ENCODE peak calls at places on chromosomes 12 and 14, in eight cellular contexts. One of them, this sample, is unnamed. For H3K36me3, the result is how much of the 10 kb centered on the place peaks cover.

GRCh38 chr12:81077329-81077685 is 572 bp upstream of the ACSS3 start:
- DNase-seq in Peyer's patch: no peak
- DNase-seq in heart left ventricle: peak
- DNase-seq in OCI-LY7: no peak
- DNase-seq in GM23338: peak
- DNase-seq in uterus: peak
- DNase-seq in astrocyte: peak
- DNase-seq in cardiac muscle cell: peak
- DNase-seq in this sample: peak

GRCh38 chr12:92362785-92363184 is 217.1 kb upstream of the BTG1 start:
- DNase-seq in Peyer's patch: peak
- DNase-seq in cardiac muscle cell: no peak
- DNase-seq in astrocyte: no peak
- DNase-seq in OCI-LY7: peak
- DNase-seq in GM23338: no peak
- DNase-seq in heart left ventricle: no peak
- DNase-seq in uterus: no peak
- DNase-seq in this sample: no peak

GRCh38 chr12:125216720-125217119 is 151.5 kb downstream of the AACS start:
- DNase-seq in GM23338: no peak
- DNase-seq in Peyer's patch: no peak
- DNase-seq in OCI-LY7: no peak
- DNase-seq in uterus: no peak
- DNase-seq in heart left ventricle: no peak
- DNase-seq in astrocyte: no peak
- DNase-seq in cardiac muscle cell: no peak
- DNase-seq in this sample: no peak

GRCh38 chr14:42378880-42379279 is 772.2 kb downstream of the LRFN5 start:
- DNase-seq in Peyer's patch: no peak
- DNase-seq in heart left ventricle: no peak
- DNase-seq in OCI-LY7: no peak
- DNase-seq in cardiac muscle cell: no peak
- DNase-seq in astrocyte: no peak
- DNase-seq in uterus: no peak
- DNase-seq in GM23338: no peak
- DNase-seq in this sample: no peak

GRCh38 chr12:16670456-16671050 is 64.6 kb upstream of the LMO3 start:
- DNase-seq in cardiac muscle cell: no peak
- DNase-seq in GM23338: no peak
- DNase-seq in astrocyte: peak
- DNase-seq in heart left ventricle: no peak
- DNase-seq in OCI-LY7: no peak
- DNase-seq in Peyer's patch: no peak
- DNase-seq in uterus: no peak
- DNase-seq in this sample: no peak

GRCh38 chr12:130863298-130863697 is 8.6 kb upstream of the RAN start:
- DNase-seq in cardiac muscle cell: no peak
- DNase-seq in Peyer's patch: no peak
- DNase-seq in uterus: no peak
- DNase-seq in heart left ventricle: no peak
- DNase-seq in OCI-LY7: no peak
- DNase-seq in astrocyte: no peak
- DNase-seq in GM23338: peak
- DNase-seq in this sample: no peak

GRCh38 chr14:105380656-105381210 is 17.6 kb upstream of the TEX22 start:
- DNase-seq in GM23338: no peak
- DNase-seq in cardiac muscle cell: no peak
- DNase-seq in OCI-LY7: no peak
- DNase-seq in astrocyte: no peak
- DNase-seq in heart left ventricle: no peak
- DNase-seq in Peyer's patch: no peak
- DNase-seq in uterus: no peak
- DNase-seq in this sample: no peak

GRCh38 chr14:90687680-90688079 is 128.6 kb downstream of the TTC7B start:
- DNase-seq in Peyer's patch: no peak
- DNase-seq in OCI-LY7: no peak
- DNase-seq in GM23338: no peak
- DNase-seq in cardiac muscle cell: no peak
- DNase-seq in astrocyte: no peak
- DNase-seq in uterus: no peak
- DNase-seq in heart left ventricle: no peak
- DNase-seq in this sample: no peak

GRCh38 chr12:48969160-48969771 is 2.3 kb downstream of the WNT10B start:
- DNase-seq in astrocyte: no peak
- DNase-seq in GM23338: peak
- DNase-seq in OCI-LY7: no peak
- DNase-seq in cardiac muscle cell: no peak
- DNase-seq in Peyer's patch: no peak
- DNase-seq in uterus: no peak
- DNase-seq in heart left ventricle: no peak
- DNase-seq in this sample: no peak

GRCh38 chr12:51631591-51631990 is 40.6 kb downstream of the SCN8A start:
- DNase-seq in OCI-LY7: no peak
- DNase-seq in GM23338: no peak
- DNase-seq in astrocyte: peak
- DNase-seq in Peyer's patch: no peak
- DNase-seq in uterus: no peak
- DNase-seq in heart left ventricle: no peak
- DNase-seq in cardiac muscle cell: no peak
- DNase-seq in this sample: no peak

GRCh38 chr12:63927511-63927910 is 83.0 kb downstream of the SRGAP1 start:
- DNase-seq in cardiac muscle cell: no peak
- DNase-seq in astrocyte: no peak
- DNase-seq in GM23338: no peak
- DNase-seq in Peyer's patch: no peak
- DNase-seq in uterus: no peak
- DNase-seq in heart left ventricle: no peak
- DNase-seq in OCI-LY7: no peak
- DNase-seq in this sample: no peak

GRCh38 chr12:128986957-128987356 is 133.7 kb downstream of the GLT1D1 start:
- DNase-seq in OCI-LY7: no peak
- DNase-seq in cardiac muscle cell: no peak
- DNase-seq in uterus: no peak
- DNase-seq in Peyer's patch: no peak
- DNase-seq in astrocyte: no peak
- DNase-seq in heart left ventricle: no peak
- DNase-seq in GM23338: no peak
- DNase-seq in this sample: no peak
- H3K36me3 ChIP-seq in OCI-LY7: under half
- H3K36me3 ChIP-seq in cardiac muscle cell: under half
- H3K36me3 ChIP-seq in uterus: under half
- H3K36me3 ChIP-seq in Peyer's patch: under half
- H3K36me3 ChIP-seq in astrocyte: under half
- H3K36me3 ChIP-seq in heart left ventricle: under half
- H3K36me3 ChIP-seq in GM23338: under half
- H3K36me3 ChIP-seq in this sample: under half

DNA sequence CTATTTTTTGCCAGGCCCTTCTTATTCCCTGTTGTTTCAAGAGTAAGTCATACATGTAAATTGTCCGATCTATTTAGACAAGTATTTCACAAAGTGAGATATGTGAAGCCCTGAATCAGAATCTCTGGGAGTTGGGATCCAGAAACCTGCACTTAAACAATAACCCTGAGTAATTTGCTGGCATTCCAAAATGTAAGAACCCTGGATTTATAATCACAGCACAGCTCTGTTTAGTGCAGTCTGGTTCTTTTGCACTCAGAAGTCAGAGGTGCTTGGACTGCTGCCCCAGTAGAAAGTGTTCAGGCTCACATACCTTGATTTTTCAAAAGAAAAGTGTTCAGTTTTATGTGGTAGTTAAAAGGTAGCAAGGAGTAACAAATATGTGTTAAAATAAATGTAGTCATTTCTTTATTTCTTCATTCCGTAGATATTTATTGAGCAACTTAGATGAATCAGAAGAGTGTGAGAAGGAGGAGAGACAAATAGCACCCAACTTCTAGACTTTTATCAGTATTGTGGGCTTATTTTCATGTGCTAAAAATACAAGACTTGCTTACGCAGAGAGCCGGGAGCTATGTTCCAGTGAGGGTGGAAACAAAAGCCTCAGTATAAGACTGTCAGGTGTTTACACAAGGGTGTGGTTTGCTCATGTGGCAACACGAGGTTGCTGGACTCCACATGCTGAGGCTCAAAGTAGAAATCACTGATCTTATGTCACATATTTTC is 70.1 kb downstream of the SYNE2 start:
- DNase-seq in GM23338: no peak
- DNase-seq in astrocyte: peak
- DNase-seq in heart left ventricle: no peak
- DNase-seq in Peyer's patch: no peak
- DNase-seq in uterus: no peak
- DNase-seq in cardiac muscle cell: no peak
- DNase-seq in OCI-LY7: no peak
- DNase-seq in this sample: peak
- H3K27ac ChIP-seq in GM23338: no peak
- H3K27ac ChIP-seq in astrocyte: no peak
- H3K27ac ChIP-seq in heart left ventricle: no peak
- H3K27ac ChIP-seq in Peyer's patch: no peak
- H3K27ac ChIP-seq in uterus: peak
- H3K27ac ChIP-seq in cardiac muscle cell: no peak
- H3K27ac ChIP-seq in OCI-LY7: no peak
- H3K27ac ChIP-seq in this sample: peak

GRCh38 chr14:62792578-62792977 is 252.7 kb downstream of the KCNH5 start:
- DNase-seq in cardiac muscle cell: no peak
- DNase-seq in heart left ventricle: no peak
- DNase-seq in GM23338: no peak
- DNase-seq in Peyer's patch: no peak
- DNase-seq in OCI-LY7: no peak
- DNase-seq in uterus: no peak
- DNase-seq in astrocyte: no peak
- DNase-seq in this sample: no peak
- H3K36me3 ChIP-seq in cardiac muscle cell: under half
- H3K36me3 ChIP-seq in heart left ventricle: under half
- H3K36me3 ChIP-seq in GM23338: under half
- H3K36me3 ChIP-seq in Peyer's patch: under half
- H3K36me3 ChIP-seq in OCI-LY7: under half
- H3K36me3 ChIP-seq in uterus: under half
- H3K36me3 ChIP-seq in astrocyte: under half
- H3K36me3 ChIP-seq in this sample: under half

GRCh38 chr12:109868182-109869051 is 11.9 kb downstream of the GLTP start:
- DNase-seq in astrocyte: no peak
- DNase-seq in uterus: no peak
- DNase-seq in cardiac muscle cell: no peak
- DNase-seq in OCI-LY7: no peak
- DNase-seq in GM23338: no peak
- DNase-seq in Peyer's patch: no peak
- DNase-seq in heart left ventricle: no peak
- DNase-seq in this sample: no peak
- H3K27ac ChIP-seq in astrocyte: no peak
- H3K27ac ChIP-seq in uterus: no peak
- H3K27ac ChIP-seq in cardiac muscle cell: no peak
- H3K27ac ChIP-seq in OCI-LY7: no peak
- H3K27ac ChIP-seq in GM23338: no peak
- H3K27ac ChIP-seq in Peyer's patch: no peak
- H3K27ac ChIP-seq in heart left ventricle: no peak
- H3K27ac ChIP-seq in this sample: no peak

DNA sequence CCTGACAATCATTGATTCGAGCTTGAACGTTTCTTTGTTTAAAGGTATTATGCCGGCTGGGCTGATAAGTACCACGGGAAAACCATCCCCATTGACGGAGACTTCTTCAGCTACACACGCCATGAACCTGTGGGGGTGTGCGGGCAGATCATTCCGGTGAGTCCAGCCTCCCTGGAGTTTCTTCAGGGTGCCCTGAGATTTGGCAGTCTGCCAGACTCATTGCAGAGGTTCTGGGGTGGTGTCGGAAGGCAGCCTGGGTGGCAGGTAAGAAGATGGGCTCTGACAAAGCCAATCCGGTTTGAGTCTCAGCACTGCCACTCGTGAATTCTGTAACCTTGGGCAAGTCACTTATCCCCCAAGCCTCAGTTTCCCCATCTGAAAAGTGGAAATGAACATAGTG is 23.0 kb downstream of the ALDH2 start:
- DNase-seq in astrocyte: no peak
- DNase-seq in heart left ventricle: no peak
- DNase-seq in cardiac muscle cell: no peak
- DNase-seq in OCI-LY7: no peak
- DNase-seq in uterus: no peak
- DNase-seq in GM23338: no peak
- DNase-seq in Peyer's patch: no peak
- DNase-seq in this sample: no peak
- H3K36me3 ChIP-seq in astrocyte: under half
- H3K36me3 ChIP-seq in heart left ventricle: half or more
- H3K36me3 ChIP-seq in cardiac muscle cell: under half
- H3K36me3 ChIP-seq in OCI-LY7: under half
- H3K36me3 ChIP-seq in uterus: under half
- H3K36me3 ChIP-seq in GM23338: under half
- H3K36me3 ChIP-seq in Peyer's patch: half or more
- H3K36me3 ChIP-seq in this sample: under half

GRCh38 chr14:22334627-22335026 is 254.4 kb downstream of the DAD1 start:
- DNase-seq in uterus: no peak
- DNase-seq in astrocyte: no peak
- DNase-seq in Peyer's patch: no peak
- DNase-seq in heart left ventricle: no peak
- DNase-seq in OCI-LY7: no peak
- DNase-seq in cardiac muscle cell: no peak
- DNase-seq in GM23338: no peak
- DNase-seq in this sample: no peak

GRCh38 chr14:22333408-22334274 is 255.4 kb downstream of the DAD1 start:
- DNase-seq in heart left ventricle: no peak
- DNase-seq in astrocyte: peak
- DNase-seq in Peyer's patch: no peak
- DNase-seq in uterus: no peak
- DNase-seq in OCI-LY7: no peak
- DNase-seq in GM23338: peak
- DNase-seq in cardiac muscle cell: no peak
- DNase-seq in this sample: peak

GRCh38 chr14:22336031-22336430 is 253.0 kb downstream of the DAD1 start:
- DNase-seq in Peyer's patch: no peak
- DNase-seq in heart left ventricle: no peak
- DNase-seq in OCI-LY7: no peak
- DNase-seq in GM23338: no peak
- DNase-seq in cardiac muscle cell: no peak
- DNase-seq in astrocyte: no peak
- DNase-seq in uterus: no peak
- DNase-seq in this sample: no peak

GRCh38 chr14:22334275-22334577 is 254.8 kb downstream of the DAD1 start:
- DNase-seq in OCI-LY7: no peak
- DNase-seq in astrocyte: no peak
- DNase-seq in uterus: no peak
- DNase-seq in heart left ventricle: no peak
- DNase-seq in cardiac muscle cell: no peak
- DNase-seq in Peyer's patch: no peak
- DNase-seq in GM23338: no peak
- DNase-seq in this sample: no peak

GRCh38 chr14:22332671-22333407 is 256.2 kb downstream of the DAD1 start:
- DNase-seq in heart left ventricle: no peak
- DNase-seq in GM23338: peak
- DNase-seq in uterus: no peak
- DNase-seq in cardiac muscle cell: no peak
- DNase-seq in astrocyte: no peak
- DNase-seq in OCI-LY7: no peak
- DNase-seq in Peyer's patch: no peak
- DNase-seq in this sample: no peak
- H3K27ac ChIP-seq in heart left ventricle: no peak
- H3K27ac ChIP-seq in GM23338: no peak
- H3K27ac ChIP-seq in uterus: no peak
- H3K27ac ChIP-seq in cardiac muscle cell: no peak
- H3K27ac ChIP-seq in astrocyte: no peak
- H3K27ac ChIP-seq in OCI-LY7: no peak
- H3K27ac ChIP-seq in Peyer's patch: no peak
- H3K27ac ChIP-seq in this sample: no peak

GRCh38 chr14:65092340-65092739 is 10.0 kb downstream of the MAX start:
- DNase-seq in Peyer's patch: no peak
- DNase-seq in astrocyte: no peak
- DNase-seq in cardiac muscle cell: no peak
- DNase-seq in GM23338: no peak
- DNase-seq in uterus: no peak
- DNase-seq in OCI-LY7: no peak
- DNase-seq in heart left ventricle: no peak
- DNase-seq in this sample: no peak
- H3K36me3 ChIP-seq in Peyer's patch: half or more
- H3K36me3 ChIP-seq in astrocyte: half or more
- H3K36me3 ChIP-seq in cardiac muscle cell: under half
- H3K36me3 ChIP-seq in GM23338: under half
- H3K36me3 ChIP-seq in uterus: under half
- H3K36me3 ChIP-seq in OCI-LY7: half or more
- H3K36me3 ChIP-seq in heart left ventricle: half or more
- H3K36me3 ChIP-seq in this sample: under half

This sample was measured in pancreas.